ENCODE peak calls at places on chromosomes 4 and X, in six cellular contexts. One of them, this sample, is unnamed.

GRCh38 chr4:89193828-89194227 is 82.5 kb downstream of the TIGD2 start:
- DNase-seq in upper lobe of right lung: no peak
- DNase-seq in A549: no peak
- DNase-seq in stomach: no peak
- DNase-seq in right cardiac atrium: no peak
- DNase-seq in left lung: no peak
- DNase-seq in this sample: no peak

GRCh38 chr4:151015458-151016344 is 617 bp upstream of the LRBA start:
- DNase-seq in stomach: peak; percentile 84
- DNase-seq in right cardiac atrium: peak; percentile 91
- DNase-seq in upper lobe of right lung: peak; percentile 91
- DNase-seq in A549: peak; percentile 37
- DNase-seq in left lung: peak; percentile 92
- DNase-seq in this sample: peak; percentile 82

GRCh38 chr4:102627831-102628523 is 126.8 kb downstream of the NFKB1 start:
- DNase-seq in right cardiac atrium: no peak
- DNase-seq in upper lobe of right lung: no peak
- DNase-seq in A549: peak; percentile 55
- DNase-seq in left lung: no peak
- DNase-seq in stomach: no peak
- DNase-seq in this sample: no peak

GRCh38 chrX:132171478-132171877 is 43.7 kb upstream of the FRMD7 start:
- DNase-seq in stomach: no peak
- DNase-seq in A549: no peak
- DNase-seq in left lung: no peak
- DNase-seq in upper lobe of right lung: no peak
- DNase-seq in right cardiac atrium: no peak
- DNase-seq in this sample: no peak

GRCh38 chrX:116238866-116239265 is 68.3 kb downstream of the AGTR2 start:
- DNase-seq in left lung: no peak
- DNase-seq in upper lobe of right lung: no peak
- DNase-seq in A549: no peak
- DNase-seq in stomach: no peak
- DNase-seq in right cardiac atrium: no peak
- DNase-seq in this sample: no peak

GRCh38 chr4:89356086-89356485 is 48.5 kb upstream of the GPRIN3 start:
- DNase-seq in A549: no peak
- DNase-seq in stomach: peak; percentile 31
- DNase-seq in left lung: no peak
- DNase-seq in right cardiac atrium: no peak
- DNase-seq in upper lobe of right lung: no peak
- DNase-seq in this sample: no peak

GRCh38 chr4:77190053-77190452 is 33.0 kb downstream of the CCNG2 start:
- DNase-seq in stomach: no peak
- DNase-seq in left lung: no peak
- DNase-seq in A549: no peak
- DNase-seq in right cardiac atrium: no peak
- DNase-seq in upper lobe of right lung: no peak
- DNase-seq in this sample: no peak

GRCh38 chr4:125838924-125839323 is 524.2 kb downstream of the FAT4 start:
- DNase-seq in A549: no peak
- DNase-seq in right cardiac atrium: no peak
- DNase-seq in stomach: no peak
- DNase-seq in left lung: no peak
- DNase-seq in upper lobe of right lung: no peak
- DNase-seq in this sample: no peak

GRCh38 chr4:101972791-101973190 is 182.3 kb downstream of the BANK1 start:
- DNase-seq in stomach: no peak
- DNase-seq in left lung: no peak
- DNase-seq in upper lobe of right lung: no peak
- DNase-seq in right cardiac atrium: no peak
- DNase-seq in A549: no peak
- DNase-seq in this sample: no peak

GRCh38 chr4:75015627-75016026 is 82.7 kb downstream of the PARM1 start:
- DNase-seq in upper lobe of right lung: peak; percentile 81
- DNase-seq in left lung: peak; percentile 58
- DNase-seq in right cardiac atrium: peak; percentile 76
- DNase-seq in stomach: peak; percentile 59
- DNase-seq in A549: no peak
- DNase-seq in this sample: peak; percentile 31

GRCh38 chr4:75011131-75011795 is 78.3 kb downstream of the PARM1 start:
- DNase-seq in A549: no peak
- DNase-seq in left lung: no peak
- DNase-seq in right cardiac atrium: no peak
- DNase-seq in stomach: no peak
- DNase-seq in upper lobe of right lung: no peak
- DNase-seq in this sample: no peak

GRCh38 chr4:75018811-75019210 is 85.9 kb downstream of the PARM1 start:
- DNase-seq in right cardiac atrium: no peak
- DNase-seq in left lung: no peak
- DNase-seq in upper lobe of right lung: no peak
- DNase-seq in A549: no peak
- DNase-seq in stomach: no peak
- DNase-seq in this sample: no peak

GRCh38 chr4:75016472-75016871 is 83.6 kb downstream of the PARM1 start:
- DNase-seq in upper lobe of right lung: no peak
- DNase-seq in right cardiac atrium: no peak
- DNase-seq in A549: no peak
- DNase-seq in left lung: no peak
- DNase-seq in stomach: no peak
- DNase-seq in this sample: no peak
- H3K4me1 ChIP-seq in upper lobe of right lung: no peaks in the 10 kb centered on the region
- H3K4me1 ChIP-seq in right cardiac atrium: no peaks in the 10 kb centered on the region
- H3K4me1 ChIP-seq in A549: no peaks in the 10 kb centered on the region
- H3K4me1 ChIP-seq in left lung: no peaks in the 10 kb centered on the region
- H3K4me1 ChIP-seq in stomach: no peaks in the 10 kb centered on the region
- H3K4me1 ChIP-seq in this sample: no peaks in the 10 kb centered on the region

GRCh38 chr4:169225812-169226211 is 44.9 kb downstream of the SH3RF1 start:
- DNase-seq in right cardiac atrium: no peak
- DNase-seq in upper lobe of right lung: no peak
- DNase-seq in stomach: no peak
- DNase-seq in A549: no peak
- DNase-seq in left lung: no peak
- DNase-seq in this sample: no peak
- H3K4me1 ChIP-seq in right cardiac atrium: peaks cover 7% of the 10 kb centered on the region
- H3K4me1 ChIP-seq in upper lobe of right lung: peaks cover 11% of the 10 kb centered on the region
- H3K4me1 ChIP-seq in stomach: peaks cover 47% of the 10 kb centered on the region
- H3K4me1 ChIP-seq in A549: peaks cover 52% of the 10 kb centered on the region
- H3K4me1 ChIP-seq in left lung: peaks cover 43% of the 10 kb centered on the region
- H3K4me1 ChIP-seq in this sample: no peaks in the 10 kb centered on the region

GRCh38 chr4:143188325-143189088 is 3.8 kb downstream of the USP38 start:
- DNase-seq in A549: no peak
- DNase-seq in left lung: no peak
- DNase-seq in upper lobe of right lung: no peak
- DNase-seq in stomach: no peak
- DNase-seq in right cardiac atrium: no peak
- DNase-seq in this sample: no peak
- H3K4me1 ChIP-seq in A549: peaks cover 18% of the 10 kb centered on the region
- H3K4me1 ChIP-seq in left lung: peaks cover 52% of the 10 kb centered on the region
- H3K4me1 ChIP-seq in upper lobe of right lung: peaks cover 26% of the 10 kb centered on the region
- H3K4me1 ChIP-seq in stomach: peaks cover 71% of the 10 kb centered on the region
- H3K4me1 ChIP-seq in right cardiac atrium: no peaks in the 10 kb centered on the region
- H3K4me1 ChIP-seq in this sample: no peaks in the 10 kb centered on the region

GRCh38 chr4:168832746-168833575 is 177.1 kb downstream of the CBR4 start:
- DNase-seq in right cardiac atrium: peak; percentile 80
- DNase-seq in left lung: peak; percentile 80
- DNase-seq in A549: peak; percentile 19
- DNase-seq in upper lobe of right lung: peak; percentile 69
- DNase-seq in stomach: peak; percentile 27
- DNase-seq in this sample: peak; percentile 25

GRCh38 chr4:168836482-168836881 is 173.6 kb downstream of the CBR4 start:
- DNase-seq in right cardiac atrium: no peak
- DNase-seq in left lung: no peak
- DNase-seq in upper lobe of right lung: no peak
- DNase-seq in stomach: no peak
- DNase-seq in A549: no peak
- DNase-seq in this sample: no peak

GRCh38 chr4:168831919-168832745 is 177.9 kb downstream of the CBR4 start:
- DNase-seq in right cardiac atrium: peak; percentile 93
- DNase-seq in left lung: peak; percentile 91
- DNase-seq in A549: peak; percentile 76
- DNase-seq in upper lobe of right lung: peak; percentile 85
- DNase-seq in stomach: peak; percentile 88
- DNase-seq in this sample: peak; percentile 84

GRCh38 chr4:168837922-168838321 is 172.1 kb downstream of the CBR4 start:
- DNase-seq in left lung: no peak
- DNase-seq in right cardiac atrium: no peak
- DNase-seq in stomach: no peak
- DNase-seq in upper lobe of right lung: no peak
- DNase-seq in A549: no peak
- DNase-seq in this sample: no peak

GRCh38 chr4:168835880-168836454 is 174.1 kb downstream of the CBR4 start:
- DNase-seq in upper lobe of right lung: no peak
- DNase-seq in left lung: no peak
- DNase-seq in stomach: no peak
- DNase-seq in right cardiac atrium: no peak
- DNase-seq in A549: no peak
- DNase-seq in this sample: no peak
- H3K4me1 ChIP-seq in upper lobe of right lung: peaks cover 12% of the 10 kb centered on the region
- H3K4me1 ChIP-seq in left lung: peaks cover 17% of the 10 kb centered on the region
- H3K4me1 ChIP-seq in stomach: peaks cover 78% of the 10 kb centered on the region
- H3K4me1 ChIP-seq in right cardiac atrium: peaks cover 10% of the 10 kb centered on the region
- H3K4me1 ChIP-seq in A549: peaks cover 78% of the 10 kb centered on the region
- H3K4me1 ChIP-seq in this sample: no peaks in the 10 kb centered on the region

DNA sequence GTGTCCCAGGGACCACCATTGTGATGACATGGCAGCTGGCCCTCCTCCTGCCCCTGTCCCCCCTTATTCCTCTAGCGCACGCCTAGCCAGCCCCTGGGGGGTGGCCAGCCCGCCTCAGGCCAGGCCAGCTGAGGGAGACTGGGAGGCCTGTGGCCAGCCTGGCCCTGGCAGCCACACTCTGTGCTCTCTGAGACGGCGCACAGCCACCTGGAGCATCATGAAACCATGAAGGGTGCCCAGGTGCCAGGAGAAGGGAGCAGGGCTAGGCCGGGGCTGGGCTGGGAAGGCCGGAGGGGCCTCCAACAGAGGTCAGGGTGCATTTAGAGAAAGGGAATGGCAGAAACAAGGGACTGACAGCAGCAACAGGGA is 14.4 kb upstream of the DUSP9 start:
- DNase-seq in A549: no peak
- DNase-seq in stomach: no peak
- DNase-seq in right cardiac atrium: no peak
- DNase-seq in left lung: no peak
- DNase-seq in upper lobe of right lung: no peak
- DNase-seq in this sample: no peak
- H3K4me1 ChIP-seq in A549: no peaks in the 10 kb centered on the region
- H3K4me1 ChIP-seq in stomach: no peaks in the 10 kb centered on the region
- H3K4me1 ChIP-seq in right cardiac atrium: peaks cover 3% of the 10 kb centered on the region
- H3K4me1 ChIP-seq in left lung: no peaks in the 10 kb centered on the region
- H3K4me1 ChIP-seq in upper lobe of right lung: no peaks in the 10 kb centered on the region
- H3K4me1 ChIP-seq in this sample: no peaks in the 10 kb centered on the region

DNA sequence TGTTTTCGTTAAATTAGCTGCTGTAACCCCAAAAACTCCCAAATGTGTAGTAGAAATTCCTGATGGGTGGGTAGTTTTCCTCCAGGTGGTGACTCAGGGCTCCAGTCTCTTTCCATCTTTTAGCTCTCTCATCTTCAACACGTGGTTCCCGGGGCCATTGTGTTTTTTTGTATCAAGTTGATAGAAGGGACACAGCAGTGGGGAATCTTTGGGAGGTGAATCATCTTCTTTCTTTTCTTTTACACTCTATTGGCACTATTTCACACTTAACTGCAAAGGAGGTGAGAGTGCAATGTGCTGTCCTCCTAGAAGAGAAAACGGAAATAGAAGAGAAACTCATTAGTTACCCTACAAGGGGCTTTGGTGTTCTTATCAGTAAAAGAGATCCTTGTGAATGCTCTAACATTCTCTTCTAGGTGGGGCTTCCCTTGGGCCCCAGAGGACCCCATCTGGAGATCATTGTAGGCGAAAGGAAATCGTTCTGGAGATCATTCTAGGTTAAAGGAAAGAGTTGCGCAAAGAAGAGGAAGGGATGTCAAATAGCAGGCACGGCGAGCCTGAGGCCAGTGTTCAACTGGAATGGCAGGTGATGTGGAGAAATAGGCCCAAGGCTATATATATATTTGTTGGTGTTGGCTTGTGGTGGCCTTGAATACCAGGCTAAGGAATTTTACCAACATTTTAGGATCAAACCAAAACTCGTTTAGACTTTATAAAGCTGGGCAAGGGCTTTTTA is 68.2 kb upstream of the ACSL1 start:
- DNase-seq in right cardiac atrium: peak; percentile 43
- DNase-seq in upper lobe of right lung: no peak
- DNase-seq in left lung: no peak
- DNase-seq in stomach: no peak
- DNase-seq in A549: no peak
- DNase-seq in this sample: no peak
- H3K4me1 ChIP-seq in right cardiac atrium: no peaks in the 10 kb centered on the region
- H3K4me1 ChIP-seq in upper lobe of right lung: no peaks in the 10 kb centered on the region
- H3K4me1 ChIP-seq in left lung: peaks cover 69% of the 10 kb centered on the region
- H3K4me1 ChIP-seq in stomach: peaks cover 5% of the 10 kb centered on the region
- H3K4me1 ChIP-seq in A549: no peaks in the 10 kb centered on the region
- H3K4me1 ChIP-seq in this sample: peaks cover 17% of the 10 kb centered on the region

DNA sequence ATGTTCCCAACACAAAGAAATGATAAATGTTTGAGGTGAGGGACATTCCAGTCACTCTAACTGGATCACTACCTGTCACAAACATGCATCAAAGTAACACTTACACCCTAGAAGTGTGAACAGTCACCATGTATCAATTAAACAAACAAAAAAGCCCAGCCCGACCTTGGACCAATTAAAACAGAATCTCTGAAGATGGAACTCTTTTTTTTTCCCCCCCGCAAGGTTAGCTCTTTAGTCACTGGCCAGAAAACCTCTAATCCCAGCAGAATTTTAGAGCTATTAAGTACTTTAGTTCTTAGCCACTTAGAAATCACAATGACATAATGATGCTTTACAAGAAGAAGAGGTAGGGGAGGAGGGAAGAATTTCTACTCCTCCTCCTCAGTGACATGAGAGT is 154.5 kb downstream of the PALLD start:
- DNase-seq in A549: no peak
- DNase-seq in right cardiac atrium: no peak
- DNase-seq in stomach: no peak
- DNase-seq in upper lobe of right lung: no peak
- DNase-seq in left lung: no peak
- DNase-seq in this sample: no peak
- H3K4me1 ChIP-seq in A549: peaks cover 82% of the 10 kb centered on the region
- H3K4me1 ChIP-seq in right cardiac atrium: peaks cover under 1% of the 10 kb centered on the region
- H3K4me1 ChIP-seq in stomach: peaks cover 10% of the 10 kb centered on the region
- H3K4me1 ChIP-seq in upper lobe of right lung: no peaks in the 10 kb centered on the region
- H3K4me1 ChIP-seq in left lung: no peaks in the 10 kb centered on the region
- H3K4me1 ChIP-seq in this sample: no peaks in the 10 kb centered on the region

GRCh38 chrX:2710496-2710895 is 19.4 kb downstream of the CD99 start:
- DNase-seq in left lung: no peak
- DNase-seq in A549: peak; percentile 37
- DNase-seq in upper lobe of right lung: no peak
- DNase-seq in stomach: no peak
- DNase-seq in right cardiac atrium: no peak
- DNase-seq in this sample: no peak

GRCh38 chrX:2708601-2709200 is 17.6 kb downstream of the CD99 start:
- DNase-seq in A549: no peak
- DNase-seq in upper lobe of right lung: no peak
- DNase-seq in stomach: no peak
- DNase-seq in right cardiac atrium: no peak
- DNase-seq in left lung: no peak
- DNase-seq in this sample: no peak

GRCh38 chrX:2707334-2707760 is 16.3 kb downstream of the CD99 start:
- DNase-seq in A549: peak; percentile 83
- DNase-seq in stomach: peak; percentile 28
- DNase-seq in upper lobe of right lung: no peak
- DNase-seq in left lung: no peak
- DNase-seq in right cardiac atrium: peak; percentile 64
- DNase-seq in this sample: peak; percentile 78

GRCh38 chrX:2710041-2710471 is 19.0 kb downstream of the CD99 start:
- DNase-seq in A549: peak; percentile 52
- DNase-seq in upper lobe of right lung: no peak
- DNase-seq in stomach: no peak
- DNase-seq in right cardiac atrium: peak; percentile 52
- DNase-seq in left lung: no peak
- DNase-seq in this sample: no peak

GRCh38 chrX:2708016-2708415 is 16.9 kb downstream of the CD99 start:
- DNase-seq in right cardiac atrium: no peak
- DNase-seq in left lung: no peak
- DNase-seq in upper lobe of right lung: no peak
- DNase-seq in stomach: no peak
- DNase-seq in A549: no peak
- DNase-seq in this sample: no peak
- H3K4me1 ChIP-seq in right cardiac atrium: peaks cover 54% of the 10 kb centered on the region
- H3K4me1 ChIP-seq in left lung: peaks cover 86% of the 10 kb centered on the region
- H3K4me1 ChIP-seq in upper lobe of right lung: peaks cover 68% of the 10 kb centered on the region
- H3K4me1 ChIP-seq in stomach: peaks cover 80% of the 10 kb centered on the region
- H3K4me1 ChIP-seq in A549: peaks cover 56% of the 10 kb centered on the region
- H3K4me1 ChIP-seq in this sample: peaks cover 27% of the 10 kb centered on the region

This sample was measured in prostate gland.